ENCODE peak calls at places on chromosomes 3 and 15, in eight cellular contexts. N is DMS153; Y is HFFc6; A is endothelial cell; B is CD14-positive monocyte; V is activated CD4-positive, CD25-positive, alpha-beta regulatory T cell; Q is brain microvascular endothelial cell; G is NCI-H187. I is an unnamed sample.

GRCh38 chr15:60835974-60836373 is 357.0 kb upstream of the ICE2 start:
- DNase-seq in A (no peak), G (no peak), B (no peak), V (no peak), N (no peak), Y (peak), Q (peak), I (peak)

GRCh38 chr15:41892621-41893421 is 1.0 kb downstream of the SPTBN5 start:
- DNase-seq in B (no peak), A (no peak), N (no peak), V (no peak), Q (no peak), G (no peak), Y (no peak), I (no peak)

GRCh38 chr15:76178321-76178720 is 118.5 kb downstream of the TMEM266 start:
- DNase-seq in Y (no peak), B (no peak), G (no peak), V (no peak), A (no peak), Q (no peak), N (no peak), I (no peak)

GRCh38 chr15:41876007-41876406 is 17.8 kb downstream of the SPTBN5 start:
- DNase-seq in G (no peak), Y (no peak), N (no peak), Q (no peak), B (no peak), V (no peak), A (no peak), I (no peak)

GRCh38 chr3:12758025-12758830 is 831 bp downstream of the TMEM40 start:
- DNase-seq in V (no peak), A (no peak), N (no peak), G (no peak), B (no peak), Y (peak), Q (peak), I (peak)

GRCh38 chr15:39511915-39512260 is 69.0 kb upstream of the THBS1 start:
- DNase-seq in V (no peak), N (no peak), Y (peak), A (no peak), Q (peak), B (no peak), G (no peak), I (peak)

GRCh38 chr3:98730338-98730737 is 32.8 kb upstream of the ST3GAL6 start:
- DNase-seq in V (no peak), Y (no peak), N (no peak), Q (peak), B (peak), G (no peak), A (no peak), I (peak)

GRCh38 chr15:63939531-63940130 is 105.9 kb upstream of the HERC1 start:
- DNase-seq in Q (peak), B (no peak), G (no peak), N (no peak), Y (peak), V (no peak), A (peak), I (peak)